ENCODE peak calls at places on chromosomes 12 and 14, in ten cellular contexts. B, S, O, E, N, P, D, T, G and K are unnamed samples.

GRCh38 chr12:104569348-104570173 is 112.8 kb downstream of the CHST11 start:
- DNase-seq in B (no peak), O (no peak), P (no peak), S (no peak), G (peak; percentile 74), N (no peak), T (no peak), E (peak; percentile 27), D (no peak), K (no peak)

GRCh38 chr12:130523863-130524614 is 186.4 kb downstream of the PIWIL1 start:
- DNase-seq in B (no peak), N (no peak), O (no peak), E (no peak), D (no peak), G (no peak), T (no peak), S (no peak), P (no peak), K (no peak)

GRCh38 chr14:66999978-67000377 is 189.3 kb upstream of the GARIN2 start:
- DNase-seq in O (no peak), P (no peak), N (no peak), G (no peak), S (no peak), E (no peak), D (no peak), T (no peak), B (no peak), K (no peak)

GRCh38 chr14:55052259-55052930 is 948 bp downstream of the MAPK1IP1L start:
- DNase-seq in B (peak; percentile 28), O (no peak), D (no peak), P (no peak), T (no peak), E (no peak), G (no peak), S (no peak), N (no peak), K (no peak)

GRCh38 chr12:75846102-75846501 is 185.5 kb downstream of the PHLDA1 start:
- DNase-seq in E (no peak), N (no peak), P (no peak), S (no peak), G (no peak), T (no peak), B (no peak), O (no peak), D (no peak), K (no peak)

GRCh38 chr14:55739967-55740707 is 160.1 kb downstream of the KTN1 start:
- DNase-seq in P (no peak), T (no peak), D (no peak), B (no peak), N (no peak), S (no peak), O (no peak), G (no peak), E (no peak), K (peak; percentile 91)

GRCh38 chr12:31362115-31362758 is 36.3 kb upstream of the SINHCAF start:
- DNase-seq in O (no peak), G (no peak), S (no peak), P (peak; percentile 67), E (peak; percentile 6), D (no peak), B (no peak), T (peak; percentile 17), N (no peak), K (no peak)

GRCh38 chr12:63351370-63351769 is 200.4 kb upstream of the AVPR1A start:
- DNase-seq in O (no peak), N (no peak), G (no peak), S (no peak), B (no peak), T (no peak), E (no peak), P (no peak), D (no peak), K (no peak)

GRCh38 chr12:109139791-109140190 is 23.4 kb downstream of the ACACB start:
- DNase-seq in D (no peak), G (no peak), O (no peak), S (no peak), E (no peak), P (no peak), T (no peak), N (no peak), B (no peak), K (no peak)

GRCh38 chr12:12983420-12984035 is 16.5 kb downstream of the HEBP1 start:
- DNase-seq in E (peak; percentile 7), O (no peak), B (peak; percentile 73), G (no peak), P (peak; percentile 22), N (peak; percentile 36), S (no peak), D (no peak), T (peak; percentile 64), K (no peak)

GRCh38 chr12:116832353-116832752 is 48.9 kb downstream of the HRK start:
- DNase-seq in T (no peak), S (no peak), B (no peak), D (no peak), E (no peak), P (no peak), N (no peak), G (no peak), O (no peak), K (peak; percentile 89)

GRCh38 chr14:24254630-24255392 is 8.2 kb downstream of the TGM1 start:
- DNase-seq in N (no peak), S (no peak), G (no peak), D (no peak), E (no peak), B (no peak), O (no peak), P (no peak), T (no peak), K (no peak)